ENCODE peak calls at places on chromosome 1, in five cellular contexts. T is HT-29, J is GM12864, X is GF-D8, Q is SJSA1. W is an unnamed sample.

GRCh38 chr1:160400646-160401486 is 502 bp downstream of the VANGL2 start:
- DNase-seq in Q (peak), J (no peak), X (no peak), T (no peak), W (no peak)

GRCh38 chr1:167543566-167543965 is 10.0 kb downstream of the CREG1 start:
- DNase-seq in Q (no peak), J (no peak), T (no peak), X (no peak), W (no peak)

GRCh38 chr1:178465011-178465410 is 31.8 kb downstream of the CLEC20A start:
- DNase-seq in Q (no peak), T (no peak), J (no peak), X (no peak), W (no peak)

GRCh38 chr1:73537400-73537799 is 660.6 kb downstream of the LRRIQ3 start:
- DNase-seq in X (no peak), J (no peak), Q (no peak), T (no peak), W (no peak)

GRCh38 chr1:158998037-158998780 is 11.5 kb upstream of the IFI16 start:
- DNase-seq in J (no peak), Q (no peak), T (no peak), X (no peak), W (no peak)

GRCh38 chr1:85438353-85438752 is 26.6 kb downstream of the DDAH1 start:
- DNase-seq in Q (no peak), X (no peak), T (no peak), J (no peak), W (no peak)

GRCh38 chr1:244046907-244047738 is 4.0 kb upstream of the ZBTB18 start:
- DNase-seq in T (peak), Q (peak), J (no peak), X (no peak), W (peak)

GRCh38 chr1:211828584-211829342 is 1.8 kb downstream of the LPGAT1 start:
- DNase-seq in Q (no peak), T (no peak), J (no peak), X (no peak), W (no peak)

GRCh38 chr1:39158330-39159086 is 46.0 kb upstream of the MACF1 start:
- DNase-seq in T (peak), X (no peak), Q (peak), J (peak), W (no peak)

GRCh38 chr1:210586785-210587184 is 258.1 kb downstream of the HHAT start:
- DNase-seq in X (no peak), T (no peak), Q (no peak), J (no peak), W (no peak)

GRCh38 chr1:2346691-2347408 is 44.5 kb downstream of the MORN1 start:
- DNase-seq in X (no peak), J (no peak), T (no peak), Q (no peak), W (no peak)

GRCh38 chr1:151485685-151486255 is 25.4 kb upstream of the CGN start:
- DNase-seq in T (no peak), Q (no peak), J (no peak), X (no peak), W (no peak)

GRCh38 chr1:24052119-24052695 is 59.7 kb downstream of the MYOM3 start:
- DNase-seq in Q (no peak), J (no peak), T (no peak), X (no peak), W (no peak)

GRCh38 chr1:60903591-60903990 is 178.8 kb upstream of the NFIA start:
- DNase-seq in J (no peak), T (no peak), Q (no peak), X (no peak), W (no peak)

GRCh38 chr1:10635385-10635896 is 160.7 kb downstream of the PEX14 start:
- DNase-seq in J (no peak), T (no peak), Q (no peak), X (no peak), W (no peak)

GRCh38 chr1:244760471-244760870 is 75.0 kb upstream of the COX20 start:
- DNase-seq in X (no peak), J (no peak), T (no peak), Q (no peak), W (no peak)

GRCh38 chr1:246506785-246507639 is at the start of gene SMYD3:
- DNase-seq in X (peak), Q (peak), T (peak), J (peak), W (peak)

GRCh38 chr1:156503672-156504055 is 3.1 kb upstream of the MEF2D start:
- DNase-seq in X (no peak), J (no peak), Q (no peak), T (no peak), W (no peak)

W was measured in pulmonary artery endothelial cell.